ENCODE peak calls at places on chromosomes 4 and X, in eight cellular contexts. One of them, this sample, is unnamed.

GRCh38 chrX:104112326-104112951 is at the start of gene ZCCHC18:
- DNase-seq in activated B cell treated with CpG ODN at 0.5 μM for 24 hours: peak; percentile 39
- DNase-seq in HFF-Myc: no peak
- DNase-seq in astrocyte of the spinal cord: peak; percentile 72
- DNase-seq in Calu3: peak; percentile 30
- DNase-seq in fibroblast of lung: peak; percentile 50
- DNase-seq in transverse colon: peak; percentile 38
- DNase-seq in spleen: peak; percentile 89
- DNase-seq in this sample: peak; percentile 11

GRCh38 chr4:124290678-124291077 is 421.9 kb downstream of the ANKRD50 start:
- DNase-seq in activated B cell treated with CpG ODN at 0.5 μM for 24 hours: no peak
- DNase-seq in HFF-Myc: no peak
- DNase-seq in astrocyte of the spinal cord: no peak
- DNase-seq in Calu3: no peak
- DNase-seq in fibroblast of lung: no peak
- DNase-seq in transverse colon: no peak
- DNase-seq in spleen: no peak
- DNase-seq in this sample: no peak

GRCh38 chr4:151169223-151169622 is 69.8 kb downstream of the RPS3A start:
- DNase-seq in activated B cell treated with CpG ODN at 0.5 μM for 24 hours: no peak
- DNase-seq in HFF-Myc: peak; percentile 91
- DNase-seq in astrocyte of the spinal cord: peak; percentile 97
- DNase-seq in Calu3: no peak
- DNase-seq in fibroblast of lung: peak; percentile 99
- DNase-seq in transverse colon: peak; percentile 62
- DNase-seq in spleen: no peak
- DNase-seq in this sample: peak; percentile 97

GRCh38 chr4:99847362-99847976 is 30.8 kb downstream of the DAPP1 start:
- DNase-seq in activated B cell treated with CpG ODN at 0.5 μM for 24 hours: no peak
- DNase-seq in HFF-Myc: no peak
- DNase-seq in astrocyte of the spinal cord: no peak
- DNase-seq in Calu3: no peak
- DNase-seq in fibroblast of lung: no peak
- DNase-seq in transverse colon: no peak
- DNase-seq in spleen: no peak
- DNase-seq in this sample: no peak

GRCh38 chr4:24143741-24144140 is 253.9 kb upstream of the PPARGC1A start:
- DNase-seq in activated B cell treated with CpG ODN at 0.5 μM for 24 hours: no peak
- DNase-seq in HFF-Myc: no peak
- DNase-seq in astrocyte of the spinal cord: no peak
- DNase-seq in Calu3: no peak
- DNase-seq in fibroblast of lung: no peak
- DNase-seq in transverse colon: no peak
- DNase-seq in spleen: no peak
- DNase-seq in this sample: no peak

GRCh38 chrX:143635915-143636314 is at the start of gene SLITRK4:
- DNase-seq in activated B cell treated with CpG ODN at 0.5 μM for 24 hours: no peak
- DNase-seq in HFF-Myc: no peak
- DNase-seq in astrocyte of the spinal cord: no peak
- DNase-seq in Calu3: no peak
- DNase-seq in fibroblast of lung: peak; percentile 17
- DNase-seq in transverse colon: no peak
- DNase-seq in spleen: no peak
- DNase-seq in this sample: no peak

GRCh38 chr4:13547563-13548041 is 3.3 kb upstream of the NKX3-2 start:
- DNase-seq in activated B cell treated with CpG ODN at 0.5 μM for 24 hours: peak; percentile 51
- DNase-seq in HFF-Myc: no peak
- DNase-seq in astrocyte of the spinal cord: no peak
- DNase-seq in Calu3: peak; percentile 33
- DNase-seq in fibroblast of lung: no peak
- DNase-seq in transverse colon: peak; percentile 25
- DNase-seq in spleen: peak; percentile 80
- DNase-seq in this sample: no peak

GRCh38 chrX:41445171-41445570 is 2.0 kb upstream of the NYX start:
- DNase-seq in activated B cell treated with CpG ODN at 0.5 μM for 24 hours: no peak
- DNase-seq in HFF-Myc: no peak
- DNase-seq in astrocyte of the spinal cord: no peak
- DNase-seq in Calu3: no peak
- DNase-seq in fibroblast of lung: no peak
- DNase-seq in transverse colon: no peak
- DNase-seq in spleen: no peak
- DNase-seq in this sample: no peak

GRCh38 chr4:155789391-155789790 is 30.6 kb downstream of the GUCY1B1 start:
- DNase-seq in activated B cell treated with CpG ODN at 0.5 μM for 24 hours: no peak
- DNase-seq in HFF-Myc: no peak
- DNase-seq in astrocyte of the spinal cord: no peak
- DNase-seq in Calu3: no peak
- DNase-seq in fibroblast of lung: peak; percentile 17
- DNase-seq in transverse colon: no peak
- DNase-seq in spleen: no peak
- DNase-seq in this sample: no peak

GRCh38 chr4:112895785-112896184 is 153.7 kb upstream of the ANK2 start:
- DNase-seq in activated B cell treated with CpG ODN at 0.5 μM for 24 hours: no peak
- DNase-seq in HFF-Myc: no peak
- DNase-seq in astrocyte of the spinal cord: peak; percentile 75
- DNase-seq in Calu3: no peak
- DNase-seq in fibroblast of lung: peak; percentile 27
- DNase-seq in transverse colon: no peak
- DNase-seq in spleen: no peak
- DNase-seq in this sample: no peak

GRCh38 chr4:168845897-168846296 is 164.2 kb downstream of the CBR4 start:
- DNase-seq in activated B cell treated with CpG ODN at 0.5 μM for 24 hours: no peak
- DNase-seq in HFF-Myc: no peak
- DNase-seq in astrocyte of the spinal cord: no peak
- DNase-seq in Calu3: no peak
- DNase-seq in fibroblast of lung: no peak
- DNase-seq in transverse colon: no peak
- DNase-seq in spleen: no peak
- DNase-seq in this sample: no peak

GRCh38 chrX:101986571-101986970 is 54.7 kb upstream of the ZMAT1 start:
- DNase-seq in activated B cell treated with CpG ODN at 0.5 μM for 24 hours: no peak
- DNase-seq in HFF-Myc: no peak
- DNase-seq in astrocyte of the spinal cord: no peak
- DNase-seq in Calu3: no peak
- DNase-seq in fibroblast of lung: no peak
- DNase-seq in transverse colon: no peak
- DNase-seq in spleen: no peak
- DNase-seq in this sample: no peak

GRCh38 chrX:136712631-136713030 is 64.7 kb downstream of the CD40LG start:
- DNase-seq in activated B cell treated with CpG ODN at 0.5 μM for 24 hours: no peak
- DNase-seq in HFF-Myc: no peak
- DNase-seq in astrocyte of the spinal cord: no peak
- DNase-seq in Calu3: no peak
- DNase-seq in fibroblast of lung: no peak
- DNase-seq in transverse colon: no peak
- DNase-seq in spleen: no peak
- DNase-seq in this sample: no peak

GRCh38 chrX:136711147-136711546 is 63.2 kb downstream of the CD40LG start:
- DNase-seq in activated B cell treated with CpG ODN at 0.5 μM for 24 hours: no peak
- DNase-seq in HFF-Myc: no peak
- DNase-seq in astrocyte of the spinal cord: peak; percentile 53
- DNase-seq in Calu3: peak; percentile 45
- DNase-seq in fibroblast of lung: peak; percentile 54
- DNase-seq in transverse colon: peak; percentile 39
- DNase-seq in spleen: peak; percentile 76
- DNase-seq in this sample: no peak

GRCh38 chrX:136710324-136710951 is 62.5 kb downstream of the CD40LG start:
- DNase-seq in activated B cell treated with CpG ODN at 0.5 μM for 24 hours: no peak
- DNase-seq in HFF-Myc: no peak
- DNase-seq in astrocyte of the spinal cord: peak; percentile 32
- DNase-seq in Calu3: no peak
- DNase-seq in fibroblast of lung: no peak
- DNase-seq in transverse colon: no peak
- DNase-seq in spleen: no peak
- DNase-seq in this sample: no peak

DNA sequence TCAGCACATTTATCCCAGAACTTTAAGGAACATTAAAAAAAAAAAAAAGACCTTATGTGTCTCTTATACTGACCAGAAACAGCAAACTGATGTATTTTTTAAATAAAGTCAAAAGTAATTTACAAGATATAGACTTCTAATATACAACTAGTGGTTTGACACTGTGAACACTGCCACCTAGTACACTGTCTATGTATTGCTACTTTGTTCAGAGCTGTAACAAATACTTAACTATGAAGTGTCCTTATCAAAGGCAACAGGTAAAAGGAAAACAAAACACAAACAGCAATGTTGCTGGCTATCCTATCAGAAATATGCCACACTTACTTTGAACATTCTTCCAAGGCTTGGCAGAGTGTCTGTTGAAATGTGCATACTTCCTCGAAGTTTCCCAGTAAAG is 60.4 kb downstream of the CD40LG start:
- DNase-seq in activated B cell treated with CpG ODN at 0.5 μM for 24 hours: no peak
- DNase-seq in HFF-Myc: no peak
- DNase-seq in astrocyte of the spinal cord: peak; percentile 6
- DNase-seq in Calu3: no peak
- DNase-seq in fibroblast of lung: no peak
- DNase-seq in transverse colon: no peak
- DNase-seq in spleen: no peak
- DNase-seq in this sample: no peak
- TF ChIP-seq CTCF in activated B cell treated with CpG ODN at 0.5 μM for 24 hours: no peak
- TF ChIP-seq CTCF in HFF-Myc: no peak
- TF ChIP-seq CTCF in astrocyte of the spinal cord: peak; percentile 38
- TF ChIP-seq CTCF in Calu3: peak; percentile 30
- TF ChIP-seq CTCF in fibroblast of lung: peak; percentile 40
- TF ChIP-seq CTCF in transverse colon: no peak
- TF ChIP-seq CTCF in spleen: peak; percentile 44
- TF ChIP-seq CTCF in this sample: no peak

DNA sequence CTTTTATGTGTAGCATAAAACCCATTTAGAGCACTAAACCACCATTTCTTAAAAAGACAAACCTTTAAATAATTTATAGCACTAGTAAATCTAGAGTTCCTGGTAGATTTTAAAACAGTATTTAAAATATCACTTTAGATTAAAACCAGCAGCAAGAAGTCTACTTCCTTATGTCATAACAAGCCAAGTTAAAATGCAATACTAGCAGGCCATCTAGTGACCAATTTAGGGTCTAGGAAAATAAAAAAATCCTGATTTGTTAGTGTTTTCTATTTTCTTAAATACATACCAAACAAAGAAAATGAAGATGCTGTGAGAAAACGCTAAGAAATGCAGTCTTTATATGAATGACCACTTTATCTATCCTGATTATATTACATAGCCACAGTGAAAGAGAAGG is 53.9 kb downstream of the PAPSS1 start:
- DNase-seq in activated B cell treated with CpG ODN at 0.5 μM for 24 hours: no peak
- DNase-seq in HFF-Myc: no peak
- DNase-seq in astrocyte of the spinal cord: peak; percentile 61
- DNase-seq in Calu3: no peak
- DNase-seq in fibroblast of lung: peak; percentile 63
- DNase-seq in transverse colon: no peak
- DNase-seq in spleen: no peak
- DNase-seq in this sample: peak; percentile 33
- TF ChIP-seq CTCF in activated B cell treated with CpG ODN at 0.5 μM for 24 hours: no peak
- TF ChIP-seq CTCF in HFF-Myc: peak; percentile 31
- TF ChIP-seq CTCF in astrocyte of the spinal cord: peak; percentile 29
- TF ChIP-seq CTCF in Calu3: no peak
- TF ChIP-seq CTCF in fibroblast of lung: peak; percentile 49
- TF ChIP-seq CTCF in transverse colon: peak; percentile 32
- TF ChIP-seq CTCF in spleen: no peak
- TF ChIP-seq CTCF in this sample: peak; percentile 29

DNA sequence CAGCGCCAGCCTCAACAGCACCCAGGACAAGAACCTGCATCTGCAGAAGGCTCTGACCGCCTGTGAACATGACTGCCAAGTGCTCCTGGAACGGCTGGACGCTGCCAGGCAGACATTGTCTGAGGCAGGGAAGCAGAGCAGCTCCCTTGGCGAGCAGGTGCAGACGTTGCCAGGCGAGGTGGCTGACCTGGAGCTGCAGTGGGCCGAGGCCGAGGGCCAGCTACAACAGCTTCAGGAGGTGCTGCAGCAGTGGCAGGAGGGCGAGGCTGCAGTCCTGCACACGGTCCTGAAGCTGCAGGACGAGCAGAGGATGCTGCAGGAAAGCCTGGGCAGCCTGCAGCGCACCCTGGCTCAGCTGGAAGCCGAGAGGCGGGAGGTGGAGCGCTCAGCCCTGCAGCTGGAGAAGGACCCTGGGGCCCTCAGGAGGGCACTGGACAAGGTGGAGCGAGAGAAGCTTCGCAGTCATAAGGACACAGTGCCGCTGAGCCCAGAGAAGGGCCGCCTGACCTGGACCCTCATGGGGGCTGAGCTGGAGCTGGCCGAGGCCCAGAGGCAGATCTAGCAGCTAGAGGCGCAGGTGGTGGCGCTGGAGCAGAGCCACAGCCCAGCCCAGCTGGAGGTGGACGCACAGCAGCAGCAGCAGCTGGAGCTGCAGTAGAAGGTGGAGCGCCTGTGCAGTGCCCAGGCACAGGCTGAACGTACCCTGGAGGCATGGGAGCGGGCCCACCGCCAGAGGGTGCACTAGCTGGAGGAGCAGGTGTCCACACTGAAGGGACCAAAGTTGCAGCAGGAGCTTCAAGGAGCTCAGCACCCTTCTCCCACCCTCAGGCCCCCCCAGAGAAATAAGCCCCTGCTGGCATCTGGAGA is 16.4 kb downstream of the SMIM10L2A start:
- DNase-seq in activated B cell treated with CpG ODN at 0.5 μM for 24 hours: no peak
- DNase-seq in HFF-Myc: no peak
- DNase-seq in astrocyte of the spinal cord: no peak
- DNase-seq in Calu3: peak; percentile 23
- DNase-seq in fibroblast of lung: no peak
- DNase-seq in transverse colon: no peak
- DNase-seq in spleen: peak; percentile 64
- DNase-seq in this sample: no peak
- TF ChIP-seq CTCF in activated B cell treated with CpG ODN at 0.5 μM for 24 hours: no peak
- TF ChIP-seq CTCF in HFF-Myc: peak; percentile 8
- TF ChIP-seq CTCF in astrocyte of the spinal cord: no peak
- TF ChIP-seq CTCF in Calu3: no peak
- TF ChIP-seq CTCF in fibroblast of lung: no peak
- TF ChIP-seq CTCF in transverse colon: no peak
- TF ChIP-seq CTCF in spleen: no peak
- TF ChIP-seq CTCF in this sample: no peak

GRCh38 chr4:10098770-10099139 is 17.8 kb downstream of the WDR1 start:
- DNase-seq in activated B cell treated with CpG ODN at 0.5 μM for 24 hours: no peak
- DNase-seq in HFF-Myc: peak; percentile 54
- DNase-seq in astrocyte of the spinal cord: peak; percentile 83
- DNase-seq in Calu3: no peak
- DNase-seq in fibroblast of lung: peak; percentile 59
- DNase-seq in transverse colon: no peak
- DNase-seq in spleen: no peak
- DNase-seq in this sample: no peak
- TF ChIP-seq CTCF in activated B cell treated with CpG ODN at 0.5 μM for 24 hours: no peak
- TF ChIP-seq CTCF in HFF-Myc: no peak
- TF ChIP-seq CTCF in astrocyte of the spinal cord: no peak
- TF ChIP-seq CTCF in Calu3: no peak
- TF ChIP-seq CTCF in fibroblast of lung: no peak
- TF ChIP-seq CTCF in transverse colon: no peak
- TF ChIP-seq CTCF in spleen: no peak
- TF ChIP-seq CTCF in this sample: no peak

DNA sequence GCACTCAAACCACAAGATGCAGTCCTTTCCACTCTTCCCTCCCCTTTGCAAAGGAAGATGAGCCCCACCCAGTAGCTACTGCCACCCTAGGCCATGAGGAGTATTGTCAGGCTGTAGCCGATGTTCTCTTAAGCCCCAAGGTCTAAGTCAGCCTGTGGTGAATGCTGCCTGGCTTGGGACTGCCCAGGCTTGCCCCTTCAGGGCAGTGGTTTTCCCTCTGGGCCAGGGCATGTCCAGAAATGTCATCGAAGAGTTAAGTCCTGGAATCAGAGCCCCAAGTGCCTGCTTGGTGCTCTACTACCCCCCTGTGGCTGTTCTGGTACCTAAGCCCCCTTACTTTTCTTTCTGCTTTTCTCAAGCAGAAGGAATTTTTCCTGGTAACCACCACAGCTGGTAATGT is 11.8 kb upstream of the PGK1 start:
- DNase-seq in activated B cell treated with CpG ODN at 0.5 μM for 24 hours: no peak
- DNase-seq in HFF-Myc: peak; percentile 40
- DNase-seq in astrocyte of the spinal cord: peak; percentile 62
- DNase-seq in Calu3: peak; percentile 59
- DNase-seq in fibroblast of lung: peak; percentile 82
- DNase-seq in transverse colon: no peak
- DNase-seq in spleen: no peak
- DNase-seq in this sample: peak; percentile 19
- TF ChIP-seq CTCF in activated B cell treated with CpG ODN at 0.5 μM for 24 hours: no peak
- TF ChIP-seq CTCF in HFF-Myc: peak; percentile 52
- TF ChIP-seq CTCF in astrocyte of the spinal cord: peak; percentile 38
- TF ChIP-seq CTCF in Calu3: peak; percentile 61
- TF ChIP-seq CTCF in fibroblast of lung: peak; percentile 60
- TF ChIP-seq CTCF in transverse colon: no peak
- TF ChIP-seq CTCF in spleen: no peak
- TF ChIP-seq CTCF in this sample: peak; percentile 52